ENCODE peak calls at places on chromosome 15, in five cellular contexts. One of them, this sample, is unnamed.

GRCh38 chr15:29039466-29040366 is 153.9 kb downstream of the APBA2 start:
- ATAC-seq in upper lobe of left lung: no peak
- ATAC-seq in pancreas: no peak
- ATAC-seq in upper lobe of right lung: no peak
- ATAC-seq in HCT116: no peak
- ATAC-seq in this sample: no peak

GRCh38 chr15:33008284-33009011 is 186.1 kb downstream of the FMN1 start:
- ATAC-seq in upper lobe of left lung: no peak
- ATAC-seq in pancreas: no peak
- ATAC-seq in upper lobe of right lung: no peak
- ATAC-seq in HCT116: no peak
- ATAC-seq in this sample: peak; percentile 90

GRCh38 chr15:95192923-95193322 is 961.6 kb downstream of the MCTP2 start:
- ATAC-seq in upper lobe of left lung: no peak
- ATAC-seq in pancreas: no peak
- ATAC-seq in upper lobe of right lung: no peak
- ATAC-seq in HCT116: no peak
- ATAC-seq in this sample: no peak

GRCh38 chr15:74869726-74870407 is 3.3 kb downstream of the SCAMP2 start:
- ATAC-seq in upper lobe of left lung: peak; percentile 61
- ATAC-seq in pancreas: no peak
- ATAC-seq in upper lobe of right lung: peak; percentile 59
- ATAC-seq in HCT116: no peak
- ATAC-seq in this sample: peak; percentile 43

GRCh38 chr15:76664411-76664810 is 240.7 kb downstream of the SCAPER start:
- ATAC-seq in upper lobe of left lung: no peak
- ATAC-seq in pancreas: no peak
- ATAC-seq in upper lobe of right lung: no peak
- ATAC-seq in HCT116: no peak
- ATAC-seq in this sample: no peak

GRCh38 chr15:61025283-61025682 is 203.8 kb downstream of the RORA start:
- ATAC-seq in upper lobe of left lung: no peak
- ATAC-seq in pancreas: no peak
- ATAC-seq in upper lobe of right lung: no peak
- ATAC-seq in HCT116: no peak
- ATAC-seq in this sample: peak; percentile 39

GRCh38 chr15:76108021-76108723 is 48.4 kb downstream of the TMEM266 start:
- ATAC-seq in upper lobe of left lung: no peak
- ATAC-seq in pancreas: peak; percentile 70
- ATAC-seq in upper lobe of right lung: peak; percentile 22
- ATAC-seq in HCT116: no peak
- ATAC-seq in this sample: no peak

GRCh38 chr15:44153352-44153751 is 41.7 kb downstream of the FRMD5 start:
- ATAC-seq in upper lobe of left lung: no peak
- ATAC-seq in pancreas: no peak
- ATAC-seq in upper lobe of right lung: no peak
- ATAC-seq in HCT116: no peak
- ATAC-seq in this sample: no peak

GRCh38 chr15:36362508-36362907 is 216.9 kb upstream of the CDIN1 start:
- ATAC-seq in upper lobe of left lung: peak; percentile 37
- ATAC-seq in pancreas: no peak
- ATAC-seq in upper lobe of right lung: no peak
- ATAC-seq in HCT116: no peak
- ATAC-seq in this sample: no peak

GRCh38 chr15:74995779-74996765 is 709 bp downstream of the SCAMP5 start:
- ATAC-seq in upper lobe of left lung: no peak
- ATAC-seq in pancreas: peak; percentile 60
- ATAC-seq in upper lobe of right lung: no peak
- ATAC-seq in HCT116: no peak
- ATAC-seq in this sample: peak; percentile 39

GRCh38 chr15:100732359-100733055 is 130.1 kb downstream of the ASB7 start:
- ATAC-seq in upper lobe of left lung: no peak
- ATAC-seq in pancreas: no peak
- ATAC-seq in upper lobe of right lung: no peak
- ATAC-seq in HCT116: peak; percentile 49
- ATAC-seq in this sample: no peak

GRCh38 chr15:71562251-71562650 is 248.1 kb upstream of the NR2E3 start:
- ATAC-seq in upper lobe of left lung: no peak
- ATAC-seq in pancreas: no peak
- ATAC-seq in upper lobe of right lung: no peak
- ATAC-seq in HCT116: no peak
- ATAC-seq in this sample: no peak

GRCh38 chr15:95350908-95351307 is 979.6 kb upstream of the NR2F2 start:
- ATAC-seq in upper lobe of left lung: no peak
- ATAC-seq in pancreas: no peak
- ATAC-seq in upper lobe of right lung: no peak
- ATAC-seq in HCT116: no peak
- ATAC-seq in this sample: no peak

GRCh38 chr15:59349715-59350420 is 22.8 kb downstream of the MYO1E start:
- ATAC-seq in upper lobe of left lung: peak; percentile 84
- ATAC-seq in pancreas: no peak
- ATAC-seq in upper lobe of right lung: peak; percentile 95
- ATAC-seq in HCT116: peak; percentile 99
- ATAC-seq in this sample: peak; percentile 91

GRCh38 chr15:29437888-29438713 is 168.5 kb upstream of the NSMCE3 start:
- ATAC-seq in upper lobe of left lung: no peak
- ATAC-seq in pancreas: no peak
- ATAC-seq in upper lobe of right lung: no peak
- ATAC-seq in HCT116: no peak
- ATAC-seq in this sample: no peak

GRCh38 chr15:96122077-96123027 is 208.1 kb upstream of the NR2F2 start:
- ATAC-seq in upper lobe of left lung: no peak
- ATAC-seq in pancreas: no peak
- ATAC-seq in upper lobe of right lung: no peak
- ATAC-seq in HCT116: peak; percentile 76
- ATAC-seq in this sample: no peak

GRCh38 chr15:92869977-92870644 is 30.0 kb upstream of the CHD2 start:
- ATAC-seq in upper lobe of left lung: peak; percentile 76
- ATAC-seq in pancreas: no peak
- ATAC-seq in upper lobe of right lung: peak; percentile 45
- ATAC-seq in HCT116: peak; percentile 55
- ATAC-seq in this sample: peak; percentile 63

GRCh38 chr15:35491173-35491572 is 54.8 kb downstream of the DPH6 start:
- ATAC-seq in upper lobe of left lung: no peak
- ATAC-seq in pancreas: no peak
- ATAC-seq in upper lobe of right lung: no peak
- ATAC-seq in HCT116: no peak
- ATAC-seq in this sample: no peak

GRCh38 chr15:57198654-57199241 is 177.6 kb upstream of the CGNL1 start:
- ATAC-seq in upper lobe of left lung: no peak
- ATAC-seq in pancreas: no peak
- ATAC-seq in upper lobe of right lung: peak; percentile 76
- ATAC-seq in HCT116: no peak
- ATAC-seq in this sample: no peak
- H3K36me3 ChIP-seq in upper lobe of left lung: peaks cover 8% of the 10 kb centered on the region
- H3K36me3 ChIP-seq in pancreas: no peaks in the 10 kb centered on the region
- H3K36me3 ChIP-seq in upper lobe of right lung: no peaks in the 10 kb centered on the region
- H3K36me3 ChIP-seq in HCT116: no peaks in the 10 kb centered on the region
- H3K36me3 ChIP-seq in this sample: peaks cover 10% of the 10 kb centered on the region

GRCh38 chr15:39960411-39960810 is 26.5 kb downstream of the EIF2AK4 start:
- ATAC-seq in upper lobe of left lung: peak; percentile 43
- ATAC-seq in pancreas: no peak
- ATAC-seq in upper lobe of right lung: peak; percentile 84
- ATAC-seq in HCT116: no peak
- ATAC-seq in this sample: no peak
- H3K36me3 ChIP-seq in upper lobe of left lung: peaks cover 81% of the 10 kb centered on the region
- H3K36me3 ChIP-seq in pancreas: peaks cover 3% of the 10 kb centered on the region
- H3K36me3 ChIP-seq in upper lobe of right lung: peaks cover 81% of the 10 kb centered on the region
- H3K36me3 ChIP-seq in HCT116: peaks cover 36% of the 10 kb centered on the region
- H3K36me3 ChIP-seq in this sample: peaks cover 88% of the 10 kb centered on the region

GRCh38 chr15:79595995-79596622 is 164.0 kb downstream of the MINAR1 start:
- ATAC-seq in upper lobe of left lung: peak; percentile 94
- ATAC-seq in pancreas: peak; percentile 93
- ATAC-seq in upper lobe of right lung: peak; percentile 100
- ATAC-seq in HCT116: peak; percentile 99
- ATAC-seq in this sample: no peak
- H3K36me3 ChIP-seq in upper lobe of left lung: no peaks in the 10 kb centered on the region
- H3K36me3 ChIP-seq in pancreas: no peaks in the 10 kb centered on the region
- H3K36me3 ChIP-seq in upper lobe of right lung: no peaks in the 10 kb centered on the region
- H3K36me3 ChIP-seq in HCT116: no peaks in the 10 kb centered on the region
- H3K36me3 ChIP-seq in this sample: no peaks in the 10 kb centered on the region

GRCh38 chr15:78565951-78566774 is 843 bp downstream of the CHRNA5 start:
- ATAC-seq in upper lobe of left lung: no peak
- ATAC-seq in pancreas: peak; percentile 22
- ATAC-seq in upper lobe of right lung: peak; percentile 7
- ATAC-seq in HCT116: peak; percentile 41
- ATAC-seq in this sample: no peak
- H3K36me3 ChIP-seq in upper lobe of left lung: no peaks in the 10 kb centered on the region
- H3K36me3 ChIP-seq in pancreas: no peaks in the 10 kb centered on the region
- H3K36me3 ChIP-seq in upper lobe of right lung: no peaks in the 10 kb centered on the region
- H3K36me3 ChIP-seq in HCT116: no peaks in the 10 kb centered on the region
- H3K36me3 ChIP-seq in this sample: no peaks in the 10 kb centered on the region

DNA sequence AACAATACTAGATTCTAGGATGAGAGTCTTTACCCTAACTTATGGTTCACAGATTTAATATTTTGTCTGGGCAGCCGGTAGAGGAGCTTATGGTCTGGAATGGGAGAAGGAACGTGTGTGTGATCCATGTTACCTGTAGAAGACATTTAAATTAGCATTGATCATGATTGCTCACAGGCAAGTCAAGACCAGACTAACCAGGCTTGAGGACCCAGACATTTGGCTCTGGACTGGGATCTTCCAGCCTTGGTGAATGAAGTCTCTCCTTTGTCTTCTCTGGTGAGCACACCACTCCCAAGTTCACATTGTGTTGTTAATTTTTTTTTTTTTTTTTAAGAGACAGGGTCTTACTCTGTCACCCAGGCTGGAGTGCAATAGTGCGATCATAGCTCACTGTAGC is 11.7 kb downstream of the ABHD2 start:
- ATAC-seq in upper lobe of left lung: no peak
- ATAC-seq in pancreas: no peak
- ATAC-seq in upper lobe of right lung: no peak
- ATAC-seq in HCT116: no peak
- ATAC-seq in this sample: no peak
- H3K36me3 ChIP-seq in upper lobe of left lung: no peaks in the 10 kb centered on the region
- H3K36me3 ChIP-seq in pancreas: no peaks in the 10 kb centered on the region
- H3K36me3 ChIP-seq in upper lobe of right lung: no peaks in the 10 kb centered on the region
- H3K36me3 ChIP-seq in HCT116: no peaks in the 10 kb centered on the region
- H3K36me3 ChIP-seq in this sample: no peaks in the 10 kb centered on the region

GRCh38 chr15:90998737-90999136 is 4.4 kb upstream of the PRC1 start:
- ATAC-seq in upper lobe of left lung: no peak
- ATAC-seq in pancreas: no peak
- ATAC-seq in upper lobe of right lung: no peak
- ATAC-seq in HCT116: no peak
- ATAC-seq in this sample: no peak
- H3K36me3 ChIP-seq in upper lobe of left lung: peaks cover 60% of the 10 kb centered on the region
- H3K36me3 ChIP-seq in pancreas: no peaks in the 10 kb centered on the region
- H3K36me3 ChIP-seq in upper lobe of right lung: peaks cover 57% of the 10 kb centered on the region
- H3K36me3 ChIP-seq in HCT116: peaks cover 25% of the 10 kb centered on the region
- H3K36me3 ChIP-seq in this sample: no peaks in the 10 kb centered on the region

GRCh38 chr15:66802087-66803001 is 100.3 kb downstream of the SMAD6 start:
- ATAC-seq in upper lobe of left lung: no peak
- ATAC-seq in pancreas: no peak
- ATAC-seq in upper lobe of right lung: no peak
- ATAC-seq in HCT116: peak; percentile 20
- ATAC-seq in this sample: peak; percentile 35
- H3K36me3 ChIP-seq in upper lobe of left lung: no peaks in the 10 kb centered on the region
- H3K36me3 ChIP-seq in pancreas: no peaks in the 10 kb centered on the region
- H3K36me3 ChIP-seq in upper lobe of right lung: no peaks in the 10 kb centered on the region
- H3K36me3 ChIP-seq in HCT116: no peaks in the 10 kb centered on the region
- H3K36me3 ChIP-seq in this sample: no peaks in the 10 kb centered on the region

DNA sequence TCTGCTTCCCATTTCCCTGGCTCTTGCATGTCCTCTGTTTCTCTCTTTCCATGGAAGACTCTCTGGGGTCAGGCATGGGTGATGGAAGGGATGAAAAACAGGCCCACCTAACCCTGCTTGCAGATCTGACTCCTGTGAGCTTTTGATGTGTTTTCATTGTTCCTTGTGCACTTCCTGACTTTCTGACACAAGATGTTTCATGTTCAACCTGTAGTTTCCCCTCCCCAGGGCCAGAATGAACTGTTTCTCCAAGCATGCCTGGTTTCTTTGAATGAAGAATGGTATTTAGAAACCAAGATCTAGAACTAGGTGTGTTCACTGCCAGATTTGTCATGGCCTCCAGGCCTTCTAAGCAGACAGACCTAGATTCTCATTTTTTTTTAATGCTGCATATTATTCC is 36.1 kb upstream of the CRTC3 start:
- ATAC-seq in upper lobe of left lung: no peak
- ATAC-seq in pancreas: no peak
- ATAC-seq in upper lobe of right lung: no peak
- ATAC-seq in HCT116: no peak
- ATAC-seq in this sample: no peak
- H3K36me3 ChIP-seq in upper lobe of left lung: peaks cover 100% of the 10 kb centered on the region
- H3K36me3 ChIP-seq in pancreas: no peaks in the 10 kb centered on the region
- H3K36me3 ChIP-seq in upper lobe of right lung: peaks cover 100% of the 10 kb centered on the region
- H3K36me3 ChIP-seq in HCT116: peaks cover 27% of the 10 kb centered on the region
- H3K36me3 ChIP-seq in this sample: peaks cover 5% of the 10 kb centered on the region

GRCh38 chr15:85540085-85540797 is 159.8 kb downstream of the AKAP13 start:
- ATAC-seq in upper lobe of left lung: no peak
- ATAC-seq in pancreas: no peak
- ATAC-seq in upper lobe of right lung: no peak
- ATAC-seq in HCT116: no peak
- ATAC-seq in this sample: no peak
- H3K36me3 ChIP-seq in upper lobe of left lung: peaks cover 2% of the 10 kb centered on the region
- H3K36me3 ChIP-seq in pancreas: no peaks in the 10 kb centered on the region
- H3K36me3 ChIP-seq in upper lobe of right lung: no peaks in the 10 kb centered on the region
- H3K36me3 ChIP-seq in HCT116: no peaks in the 10 kb centered on the region
- H3K36me3 ChIP-seq in this sample: no peaks in the 10 kb centered on the region

GRCh38 chr15:43103939-43104338 is 1.9 kb downstream of the UBR1 start:
- ATAC-seq in upper lobe of left lung: no peak
- ATAC-seq in pancreas: no peak
- ATAC-seq in upper lobe of right lung: no peak
- ATAC-seq in HCT116: no peak
- ATAC-seq in this sample: no peak
- H3K36me3 ChIP-seq in upper lobe of left lung: peaks cover 31% of the 10 kb centered on the region
- H3K36me3 ChIP-seq in pancreas: no peaks in the 10 kb centered on the region
- H3K36me3 ChIP-seq in upper lobe of right lung: peaks cover 16% of the 10 kb centered on the region
- H3K36me3 ChIP-seq in HCT116: no peaks in the 10 kb centered on the region
- H3K36me3 ChIP-seq in this sample: no peaks in the 10 kb centered on the region

This sample was measured in gastroesophageal sphincter.